ENCODE peak calls at places on chromosomes 12 and 14, in seven cellular contexts. Q is HepG2, B is H1, D is SK-N-SH, I is K562, H is HCT116, J is GM12878. X is an unnamed sample.

GRCh38 chr14:70514168-70515069 is 20.4 kb downstream of the ADAM20 start:
- DNase-seq in Q (no peak), B (no peak), D (no peak), I (no peak), H (no peak), J (no peak), X (no peak)

GRCh38 chr14:100532916-100533630 is 54.1 kb downstream of the BEGAIN start:
- DNase-seq in Q (no peak), B (no peak), D (peak; percentile 46), I (no peak), H (no peak), J (no peak), X (no peak)

GRCh38 chr14:103547941-103548462 is 14.5 kb downstream of the BAG5 start:
- DNase-seq in Q (no peak), B (no peak), D (peak; percentile 27), I (no peak), H (no peak), J (no peak), X (no peak)

GRCh38 chr12:80681287-80681686 is 26.1 kb upstream of the MYF6 start:
- DNase-seq in Q (no peak), B (no peak), D (no peak), I (no peak), H (no peak), J (no peak), X (no peak)

GRCh38 chr12:66708704-66709443 is 30.0 kb upstream of the GRIP1 start:
- DNase-seq in Q (no peak), B (no peak), D (no peak), I (no peak), H (no peak), J (no peak), X (peak; percentile 28)

GRCh38 chr12:108793756-108794441 is 62.6 kb upstream of the CORO1C start:
- DNase-seq in Q (peak; percentile 64), B (no peak), D (no peak), I (no peak), H (no peak), J (no peak), X (no peak)

GRCh38 chr12:100044266-100044665 is 59.5 kb upstream of the ANKS1B start:
- DNase-seq in Q (no peak), B (no peak), D (no peak), I (no peak), H (no peak), J (no peak), X (no peak)

GRCh38 chr12:27344760-27345159 is 12.1 kb downstream of the BMAL2 start:
- DNase-seq in Q (no peak), B (no peak), D (no peak), I (no peak), H (no peak), J (no peak), X (no peak)

GRCh38 chr14:76500011-76500410 is 124.1 kb downstream of the ESRRB start:
- DNase-seq in Q (no peak), B (no peak), D (no peak), I (no peak), H (no peak), J (no peak), X (no peak)

GRCh38 chr12:91877461-91878230 is 268.0 kb downstream of the BTG1 start:
- DNase-seq in Q (no peak), B (no peak), D (no peak), I (no peak), H (no peak), J (no peak), X (no peak)

GRCh38 chr12:52337054-52337453 is 15.9 kb upstream of the KRT83 start:
- DNase-seq in Q (no peak), B (no peak), D (no peak), I (no peak), H (no peak), J (no peak), X (no peak)

GRCh38 chr14:91048676-91049075 is 11.8 kb downstream of the RPS6KA5 start:
- DNase-seq in Q (no peak), B (no peak), D (no peak), I (no peak), H (no peak), J (no peak), X (no peak)

GRCh38 chr14:52552063-52552988 is at the start of the genes GPR137C and TXNDC16:
- DNase-seq in Q (peak; percentile 99), B (peak; percentile 96), D (peak; percentile 95), I (peak; percentile 91), H (peak; percentile 98), J (peak; percentile 99), X (peak; percentile 98)

GRCh38 chr12:120663741-120664140 is 23.2 kb upstream of the MLEC start:
- DNase-seq in Q (no peak), B (no peak), D (no peak), I (no peak), H (no peak), J (no peak), X (no peak)

GRCh38 chr12:120640840-120641833 is 711 bp downstream of the CABP1 start:
- DNase-seq in Q (peak; percentile 22), B (peak; percentile 88), D (peak; percentile 71), I (peak; percentile 79), H (no peak), J (no peak), X (peak; percentile 85)

GRCh38 chr14:82159624-82160023 is 626.0 kb upstream of the SEL1L start:
- DNase-seq in Q (no peak), B (no peak), D (no peak), I (no peak), H (no peak), J (no peak), X (no peak)

GRCh38 chr12:56520025-56520810 is 1.4 kb upstream of the RBMS2 start:
- DNase-seq in Q (no peak), B (no peak), D (no peak), I (no peak), H (no peak), J (no peak), X (no peak)

GRCh38 chr12:101940400-101940950 is 63.1 kb downstream of the DRAM1 start:
- DNase-seq in Q (no peak), B (no peak), D (no peak), I (no peak), H (no peak), J (no peak), X (no peak)

GRCh38 chr14:95307402-95308041 is 12.2 kb downstream of the CLMN start:
- DNase-seq in Q (no peak), B (no peak), D (peak; percentile 64), I (no peak), H (no peak), J (no peak), X (peak; percentile 51)

GRCh38 chr12:50550530-50551223 is 45.9 kb downstream of the DIP2B start:
- DNase-seq in Q (no peak), B (no peak), D (no peak), I (peak; percentile 41), H (no peak), J (no peak), X (no peak)

GRCh38 chr12:38417101-38417500 is 100.5 kb downstream of the ALG10B start:
- DNase-seq in Q (no peak), B (no peak), D (no peak), I (no peak), H (no peak), J (no peak), X (no peak)

GRCh38 chr12:11650697-11651281 is 1.3 kb downstream of the ETV6 start:
- DNase-seq in Q (peak; percentile 31), B (no peak), D (peak; percentile 37), I (no peak), H (no peak), J (peak; percentile 40), X (no peak)

GRCh38 chr12:52235001-52235760 is 2.1 kb downstream of the KRT7 start:
- DNase-seq in Q (no peak), B (no peak), D (peak; percentile 16), I (no peak), H (no peak), J (no peak), X (peak; percentile 33)

GRCh38 chr12:3453947-3454675 is 36.9 kb upstream of the PRMT8 start:
- DNase-seq in Q (no peak), B (no peak), D (no peak), I (no peak), H (peak; percentile 70), J (no peak), X (no peak)

GRCh38 chr12:20444595-20445170 is 76.3 kb downstream of the PDE3A start:
- DNase-seq in Q (no peak), B (no peak), D (no peak), I (no peak), H (no peak), J (no peak), X (no peak)
- TF ChIP-seq JUND in Q (no peak), B (no peak), D (no peak), I (no peak), H (no peak), J (no peak), X (no peak)

GRCh38 chr12:48750769-48751356 is 34.4 kb upstream of the CCNT1 start:
- DNase-seq in Q (no peak), B (no peak), D (no peak), I (no peak), H (no peak), J (no peak), X (no peak)
- TF ChIP-seq JUND in Q (no peak), B (no peak), D (no peak), I (no peak), H (no peak), J (no peak), X (no peak)

DNA sequence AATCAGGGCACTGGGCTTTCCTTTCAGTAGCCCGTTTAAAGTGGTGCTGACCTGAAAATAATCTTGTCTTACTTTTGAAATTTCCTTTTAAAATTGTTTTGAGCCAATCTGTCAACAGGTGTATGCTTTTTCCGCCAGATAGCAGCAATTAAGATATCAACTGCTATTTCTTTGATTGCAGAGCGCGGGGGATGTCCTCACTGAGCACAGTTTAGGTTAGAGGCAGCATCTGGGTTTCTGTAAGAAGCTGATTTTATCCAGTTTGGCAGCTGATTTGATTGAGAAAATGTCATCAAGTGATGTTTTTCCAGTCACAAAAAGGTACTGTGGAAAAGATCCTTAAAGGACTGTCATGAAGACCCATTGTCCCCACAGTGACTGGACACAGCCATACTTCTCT is 371.8 kb downstream of the ADAMTS20 start:
- DNase-seq in Q (no peak), B (no peak), D (peak; percentile 21), I (no peak), H (no peak), J (no peak), X (no peak)
- TF ChIP-seq JUND in Q (no peak), B (no peak), D (no peak), I (no peak), H (no peak), J (no peak), X (no peak)

DNA sequence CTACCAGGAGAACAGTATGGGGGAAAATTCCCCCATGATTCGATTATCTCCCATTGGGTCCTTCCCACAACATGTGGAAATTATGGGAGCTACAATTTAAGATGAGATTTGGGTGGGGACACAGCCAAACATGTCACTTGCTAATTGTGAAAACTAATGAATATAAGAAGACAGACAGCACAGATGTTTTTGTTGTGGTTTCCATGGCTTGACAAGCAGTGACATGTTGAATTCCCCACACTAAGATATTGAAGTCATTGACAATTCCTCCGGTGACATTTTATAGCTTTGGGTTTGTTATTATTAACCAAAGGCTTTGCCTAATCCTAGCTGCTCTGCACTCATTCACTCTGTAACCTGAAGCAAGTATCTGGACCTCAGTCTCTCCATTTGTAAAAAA is 71.4 kb downstream of the ASCL1 start:
- DNase-seq in Q (no peak), B (no peak), D (no peak), I (no peak), H (no peak), J (no peak), X (no peak)
- TF ChIP-seq JUND in Q (no peak), B (no peak), D (no peak), I (no peak), H (no peak), J (no peak), X (no peak)

X was measured in T47D.